ENCODE peak calls at places on chromosomes 6 and 20, in nine cellular contexts. M is uterus, E is bronchial epithelial cell, T is tibial nerve, K is fibroblast of pulmonary artery, I is aorta, R is adipocyte, H is colonic mucosa, W is HL-60. Z is an unnamed sample.

GRCh38 chr20:38278150-38278549 is 17.6 kb upstream of the KIAA1755 start:
- DNase-seq in M (no peak), E (no peak), T (no peak), K (no peak), I (no peak), R (no peak), H (no peak), W (no peak), Z (no peak)

GRCh38 chr6:160431231-160431630 is 83.1 kb downstream of the SLC22A3 start:
- DNase-seq in M (peak), E (peak), T (peak), K (peak), I (no peak), R (peak), H (no peak), W (no peak), Z (peak)

GRCh38 chr6:34243901-34244884 is 4.6 kb downstream of the SMIM29 start:
- DNase-seq in M (peak), E (peak), T (peak), K (peak), I (peak), R (peak), H (peak), W (no peak), Z (peak)

GRCh38 chr6:47076422-47077344 is 34.6 kb upstream of the ADGRF1 start:
- DNase-seq in M (no peak), E (no peak), T (no peak), K (peak), I (no peak), R (no peak), H (no peak), W (peak), Z (no peak)

GRCh38 chr20:45012682-45013302 is 46.5 kb downstream of the STK4 start:
- DNase-seq in M (no peak), E (no peak), T (no peak), K (peak), I (no peak), R (peak), H (no peak), W (no peak), Z (peak)

GRCh38 chr20:61310954-61311353 is 58.9 kb downstream of the CDH4 start:
- DNase-seq in M (no peak), E (peak), T (no peak), K (no peak), I (no peak), R (no peak), H (no peak), W (no peak), Z (no peak)

GRCh38 chr6:109714156-109714555 is 23.1 kb downstream of the FIG4 start:
- DNase-seq in M (no peak), E (no peak), T (no peak), K (no peak), I (no peak), R (no peak), H (no peak), W (no peak), Z (no peak)

GRCh38 chr6:113733386-113733785 is 123.8 kb upstream of the MARCKS start:
- DNase-seq in M (no peak), E (no peak), T (no peak), K (no peak), I (no peak), R (no peak), H (no peak), W (no peak), Z (peak)

GRCh38 chr20:13231031-13231752 is 10.1 kb downstream of the ISM1 start:
- DNase-seq in M (no peak), E (peak), T (no peak), K (no peak), I (no peak), R (peak), H (no peak), W (no peak), Z (no peak)

GRCh38 chr6:87419266-87419665 is 11.5 kb downstream of the CFAP206 start:
- DNase-seq in M (no peak), E (no peak), T (no peak), K (no peak), I (no peak), R (no peak), H (no peak), W (no peak), Z (no peak)

GRCh38 chr20:13772529-13772928 is 12.2 kb downstream of the ESF1 start:
- DNase-seq in M (no peak), E (no peak), T (no peak), K (no peak), I (no peak), R (no peak), H (no peak), W (no peak), Z (no peak)

GRCh38 chr6:73712536-73712935 is 16.5 kb downstream of the CD109 start:
- DNase-seq in M (no peak), E (no peak), T (no peak), K (no peak), I (no peak), R (peak), H (no peak), W (no peak), Z (no peak)

GRCh38 chr6:15526129-15526764 is 136.6 kb downstream of the DTNBP1 start:
- DNase-seq in M (no peak), E (no peak), T (no peak), K (no peak), I (no peak), R (no peak), H (no peak), W (no peak), Z (no peak)

GRCh38 chr6:88882536-88882935 is 80.9 kb downstream of the RNGTT start:
- DNase-seq in M (no peak), E (no peak), T (no peak), K (no peak), I (no peak), R (no peak), H (no peak), W (no peak), Z (no peak)
- H3K4me3 ChIP-seq in M (no peak), E (no peak), T (no peak), K (no peak), I (no peak), R (no peak), H (no peak), W (no peak), Z (no peak)

GRCh38 chr6:44132476-44132875 is 5.1 kb downstream of the TMEM63B start:
- DNase-seq in M (no peak), E (peak), T (no peak), K (no peak), I (no peak), R (no peak), H (peak), W (no peak), Z (no peak)

GRCh38 chr6:44131880-44132279 is 4.5 kb downstream of the TMEM63B start:
- DNase-seq in M (no peak), E (peak), T (no peak), K (no peak), I (no peak), R (no peak), H (peak), W (no peak), Z (no peak)

GRCh38 chr6:44133981-44134711 is 6.8 kb downstream of the TMEM63B start:
- DNase-seq in M (no peak), E (no peak), T (no peak), K (no peak), I (no peak), R (no peak), H (no peak), W (no peak), Z (no peak)

GRCh38 chr6:44135173-44135748 is 7.9 kb downstream of the TMEM63B start:
- DNase-seq in M (no peak), E (no peak), T (no peak), K (no peak), I (no peak), R (no peak), H (no peak), W (no peak), Z (no peak)

GRCh38 chr6:44133003-44133931 is 5.9 kb downstream of the TMEM63B start:
- DNase-seq in M (no peak), E (peak), T (peak), K (peak), I (peak), R (peak), H (peak), W (no peak), Z (peak)
- H3K4me3 ChIP-seq in M (no peak), E (no peak), T (peak), K (no peak), I (no peak), R (peak), H (no peak), W (no peak), Z (peak)

DNA sequence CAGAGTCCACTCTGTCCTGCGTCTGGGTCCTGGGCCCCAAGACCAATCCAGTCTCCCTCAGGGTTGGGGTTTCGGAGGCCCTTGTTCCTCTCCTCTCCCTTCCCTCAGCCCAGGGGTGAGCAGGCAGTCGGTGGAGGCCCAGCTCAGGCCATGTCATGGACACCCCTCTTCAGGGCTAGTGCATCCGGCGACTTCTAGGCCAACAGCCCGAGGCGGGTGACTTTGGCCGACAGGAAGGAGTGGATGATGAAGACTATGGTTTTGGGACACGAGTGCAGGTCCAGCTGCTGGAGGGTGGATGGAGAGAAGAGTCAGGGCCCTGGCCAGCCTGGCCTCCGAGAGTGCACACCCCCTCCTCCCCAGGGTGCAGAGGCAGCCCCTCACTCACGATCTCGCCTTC is 7.0 kb upstream of the CDK5RAP1 start:
- DNase-seq in M (no peak), E (no peak), T (no peak), K (no peak), I (no peak), R (no peak), H (no peak), W (no peak), Z (no peak)
- H3K4me3 ChIP-seq in M (no peak), E (no peak), T (no peak), K (no peak), I (no peak), R (no peak), H (no peak), W (no peak), Z (no peak)

GRCh38 chr6:100512203-100512862 is 47.6 kb upstream of the SIM1 start:
- DNase-seq in M (no peak), E (peak), T (no peak), K (peak), I (no peak), R (peak), H (no peak), W (no peak), Z (peak)
- H3K4me3 ChIP-seq in M (no peak), E (no peak), T (no peak), K (no peak), I (no peak), R (no peak), H (no peak), W (no peak), Z (no peak)

GRCh38 chr6:28811873-28812272 is 111.9 kb downstream of the TRIM27 start:
- DNase-seq in M (no peak), E (peak), T (no peak), K (no peak), I (no peak), R (no peak), H (no peak), W (no peak), Z (no peak)
- H3K4me3 ChIP-seq in M (no peak), E (no peak), T (no peak), K (no peak), I (no peak), R (no peak), H (no peak), W (no peak), Z (no peak)

Z was measured in fibroblast of the aortic adventitia.